ENCODE peak calls at places on chromosomes 13 and 19, in eight cellular contexts. C is upper lobe of left lung; J is right cardiac atrium; H is EL; A is NCI-H1436; B is activated CD4-positive, alpha-beta memory T cell treated with anti-CD3 and anti-CD28 coated beads, Interleukin-2, amount 10 ng/mL, durations not matched to agents 7 days and 5 days; E is adrenal gland; F is LoVo. I is an unnamed sample.

GRCh38 chr19:52991484-52991883 is 22.2 kb upstream of the ERVV-1 start:
- DNase-seq in H (peak), A (no peak), J (no peak), C (no peak), B (no peak), E (peak), F (peak), I (no peak)

GRCh38 chr13:108269601-108270328 is at the start of gene TNFSF13B:
- DNase-seq in J (peak), B (peak), F (peak), E (peak), A (no peak), C (peak), H (peak), I (peak)

GRCh38 chr13:83350569-83350968 is 531.7 kb downstream of the SLITRK1 start:
- DNase-seq in E (no peak), F (no peak), B (no peak), C (no peak), J (no peak), A (no peak), H (peak), I (no peak)

GRCh38 chr13:101545521-101545920 is 93.0 kb downstream of the ITGBL1 start:
- DNase-seq in F (no peak), J (no peak), C (no peak), E (no peak), A (no peak), B (no peak), H (peak), I (no peak)

GRCh38 chr19:49677232-49677881 is at the start of gene PRMT1:
- DNase-seq in H (peak), F (no peak), J (peak), C (no peak), E (peak), B (no peak), A (peak), I (no peak)

GRCh38 chr19:45995715-45996385 is 583 bp downstream of the CCDC61 start:
- DNase-seq in H (peak), B (no peak), E (no peak), C (no peak), F (peak), J (no peak), A (no peak), I (no peak)

GRCh38 chr13:98466634-98467236 is 110.2 kb downstream of the STK24 start:
- DNase-seq in A (no peak), B (peak), H (peak), E (peak), J (no peak), C (no peak), F (no peak), I (no peak)

GRCh38 chr19:51524661-51525264 is 6.7 kb downstream of the SIGLEC6 start:
- DNase-seq in B (no peak), F (no peak), E (no peak), C (no peak), A (no peak), H (no peak), J (no peak), I (no peak)

GRCh38 chr13:100428966-100429365 is 159.6 kb downstream of the GGACT start:
- DNase-seq in E (no peak), B (no peak), C (no peak), J (no peak), A (no peak), F (no peak), H (no peak), I (no peak)

GRCh38 chr19:51691122-51692064 is 1.7 kb upstream of the SPACA6 start:
- DNase-seq in H (peak), B (no peak), J (no peak), A (no peak), C (no peak), F (no peak), E (peak), I (peak)

GRCh38 chr19:40200352-40201099 is 9.3 kb downstream of the MAP3K10 start:
- DNase-seq in A (no peak), B (no peak), H (no peak), F (no peak), E (no peak), J (no peak), C (no peak), I (no peak)

GRCh38 chr13:99403458-99403971 is 96.3 kb upstream of the GPR183 start:
- DNase-seq in H (no peak), F (no peak), J (no peak), C (no peak), E (no peak), B (no peak), A (no peak), I (no peak)

GRCh38 chr13:41590643-41591042 is 133.3 kb downstream of the RGCC start:
- DNase-seq in J (no peak), H (no peak), F (no peak), A (no peak), C (no peak), E (no peak), B (no peak), I (no peak)

GRCh38 chr19:54209748-54210494 is 9.3 kb downstream of the RPS9 start:
- DNase-seq in J (peak), A (peak), B (no peak), F (peak), H (peak), E (peak), C (peak), I (no peak)

GRCh38 chr19:14404322-14404721 is 14.8 kb downstream of the DDX39A start:
- DNase-seq in H (no peak), A (peak), F (no peak), C (no peak), J (no peak), E (no peak), B (no peak), I (no peak)

GRCh38 chr13:99380921-99381645 is 73.9 kb upstream of the GPR183 start:
- DNase-seq in F (no peak), A (no peak), J (no peak), H (no peak), C (no peak), B (peak), E (no peak), I (no peak)

GRCh38 chr13:93775507-93776108 is 549.0 kb downstream of the GPC6 start:
- DNase-seq in J (no peak), H (peak), C (no peak), E (no peak), B (no peak), F (no peak), A (no peak), I (no peak)

GRCh38 chr19:53906211-53907192 is 2.6 kb upstream of the CACNG7 start:
- DNase-seq in C (peak), J (no peak), H (peak), B (peak), A (no peak), E (peak), F (peak), I (no peak)

GRCh38 chr19:12821761-12822160 is 12.6 kb downstream of the RTBDN start:
- DNase-seq in C (no peak), B (no peak), H (no peak), A (no peak), E (no peak), F (no peak), J (no peak), I (no peak)

GRCh38 chr19:18541992-18542935 is 1.1 kb downstream of the FKBP8 start:
- DNase-seq in J (no peak), B (peak), C (no peak), F (no peak), E (no peak), A (no peak), H (no peak), I (no peak)

GRCh38 chr19:40398417-40399056 is 8.6 kb upstream of the HIPK4 start:
- DNase-seq in F (no peak), H (no peak), E (peak), J (peak), B (peak), A (no peak), C (peak), I (peak)

GRCh38 chr13:80337011-80337688 is 3.8 kb downstream of the SPRY2 start:
- DNase-seq in F (no peak), H (peak), A (no peak), E (no peak), B (no peak), J (no peak), C (no peak), I (no peak)

GRCh38 chr13:51453959-51454703 is 1.3 kb upstream of the INTS6 start:
- DNase-seq in E (peak), J (peak), H (peak), B (peak), A (no peak), F (peak), C (no peak), I (no peak)

GRCh38 chr13:21673592-21674270 is 2.9 kb downstream of the FGF9 start:
- DNase-seq in B (peak), H (peak), F (peak), C (no peak), J (peak), A (no peak), E (peak), I (no peak)

GRCh38 chr19:46719629-46720515 is 3.0 kb upstream of the PRKD2 start:
- DNase-seq in C (no peak), J (no peak), F (no peak), A (no peak), B (no peak), E (no peak), H (no peak), I (no peak)

GRCh38 chr13:41942462-41943094 is 18.3 kb downstream of the VWA8 start:
- DNase-seq in J (no peak), F (no peak), B (no peak), C (no peak), H (peak), A (no peak), E (no peak), I (no peak)

GRCh38 chr19:18438331-18439024 is 545 bp upstream of the ISYNA1 start:
- DNase-seq in B (no peak), C (no peak), E (peak), A (no peak), J (peak), H (no peak), F (no peak), I (no peak)